ENCODE peak calls at places on chromosomes 6 and 20, in nine cellular contexts. Y is pancreas; R is esophagus squamous epithelium; G is fibroblast of lung; A is CD8-positive, alpha-beta memory T cell; B is neural progenitor cell; S is lung; V is right cardiac atrium; C is neuronal stem cell. H is an unnamed sample. For H3K9me3 and H3K4me1, the result is how much of the 10 kb centered on the place peaks cover.

GRCh38 chr6:127790571-127790970 is 110.3 kb downstream of the THEMIS start:
- DNase-seq in V (no peak), S (no peak), Y (no peak), G (no peak), A (no peak), C (no peak), R (no peak), B (no peak), H (no peak)

GRCh38 chr6:12103158-12103557 is 91.0 kb downstream of the HIVEP1 start:
- DNase-seq in A (no peak), C (no peak), B (no peak), G (no peak), R (no peak), S (no peak), V (no peak), Y (no peak), H (no peak)

GRCh38 chr6:169263836-169264608 is 10.4 kb upstream of the THBS2 start:
- DNase-seq in S (no peak), R (no peak), Y (peak), B (no peak), A (no peak), C (no peak), G (peak), V (peak), H (no peak)

GRCh38 chr6:40888456-40888990 is 150.5 kb downstream of the UNC5CL start:
- DNase-seq in Y (no peak), S (no peak), R (no peak), A (no peak), C (no peak), V (no peak), B (no peak), G (no peak), H (no peak)

GRCh38 chr6:131159578-131159977 is 24.3 kb downstream of the AKAP7 start:
- DNase-seq in Y (no peak), B (no peak), S (no peak), R (no peak), G (peak), A (no peak), V (no peak), C (no peak), H (no peak)

GRCh38 chr6:23454090-23454998 is 671.7 kb upstream of the NRSN1 start:
- DNase-seq in S (no peak), B (peak), G (peak), Y (no peak), V (no peak), C (no peak), A (no peak), R (no peak), H (no peak)

GRCh38 chr6:5199203-5200101 is 61.3 kb downstream of the LYRM4 start:
- DNase-seq in V (no peak), Y (no peak), A (no peak), B (no peak), R (no peak), S (no peak), G (no peak), C (no peak), H (no peak)

GRCh38 chr20:52971498-52972189 is 514 bp upstream of the TSHZ2 start:
- DNase-seq in G (no peak), Y (peak), V (no peak), R (no peak), A (no peak), B (no peak), S (no peak), C (no peak), H (no peak)

GRCh38 chr6:14635195-14635594 is 517.6 kb downstream of the CD83 start:
- DNase-seq in R (no peak), V (no peak), S (no peak), C (no peak), A (peak), Y (no peak), G (no peak), B (no peak), H (no peak)

GRCh38 chr6:5102266-5102970 is 17.3 kb downstream of the PPP1R3G start:
- DNase-seq in S (no peak), A (no peak), R (no peak), C (no peak), G (no peak), Y (no peak), B (no peak), V (no peak), H (no peak)

GRCh38 chr6:132041706-132042105 is 90.5 kb upstream of the CCN2 start:
- DNase-seq in G (peak), Y (no peak), S (no peak), C (no peak), V (no peak), R (no peak), B (no peak), A (no peak), H (no peak)

DNA sequence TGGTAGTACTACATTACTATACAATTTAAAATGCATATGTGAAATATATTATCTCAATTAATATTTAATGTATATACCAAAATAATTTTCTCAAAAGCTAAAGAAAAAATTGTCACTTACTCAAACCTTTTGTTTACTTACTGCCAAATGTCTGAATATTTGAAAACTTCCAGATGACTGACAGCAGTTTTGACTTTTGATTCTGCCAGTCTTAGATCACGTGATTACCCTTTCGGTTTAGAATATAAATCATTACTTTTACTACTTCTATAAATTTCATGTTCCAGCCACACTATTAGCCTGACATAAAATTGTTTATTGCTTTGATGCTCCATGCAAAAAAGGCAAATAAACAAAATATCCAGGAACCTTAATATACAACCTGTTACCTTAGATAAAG is 680.7 kb upstream of the ID4 start:
- DNase-seq in Y (no peak), B (no peak), C (no peak), G (no peak), R (no peak), A (no peak), V (no peak), S (no peak), H (no peak)
- H3K9me3 ChIP-seq in Y (under half), B (under half), C (under half), G (under half), R (under half), A (under half), V (under half), S (under half), H (under half)

GRCh38 chr20:4812641-4813075 is 90.9 kb downstream of the PRND start:
- DNase-seq in S (no peak), A (no peak), Y (no peak), B (no peak), G (no peak), C (no peak), V (no peak), R (no peak), H (no peak)
- H3K4me1 ChIP-seq in S (under half), A (half or more), Y (under half), B (under half), G (under half), C (under half), V (under half), R (half or more), H (under half)

GRCh38 chr20:25247100-25247665 is 702 bp upstream of the PYGB start:
- DNase-seq in C (peak), R (no peak), V (peak), A (no peak), G (peak), Y (peak), B (peak), S (peak), H (peak)
- H3K27ac ChIP-seq in C (no peak), R (peak), V (peak), A (peak), G (peak), Y (peak), B (no peak), S (peak), H (no peak)

GRCh38 chr20:63962426-63963347 is 6.5 kb upstream of the UCKL1 start:
- DNase-seq in C (no peak), V (peak), B (no peak), G (no peak), S (no peak), Y (peak), A (no peak), R (no peak), H (no peak)

GRCh38 chr20:63964412-63964811 is 5.3 kb downstream of the ZNF512B start:
- DNase-seq in B (no peak), A (no peak), G (no peak), C (no peak), S (no peak), Y (peak), R (no peak), V (peak), H (no peak)

GRCh38 chr20:63961664-63962425 is 5.6 kb upstream of the UCKL1 start:
- DNase-seq in V (peak), C (no peak), G (no peak), R (no peak), A (no peak), Y (peak), B (no peak), S (no peak), H (no peak)

GRCh38 chr20:63963784-63964301 is 5.9 kb downstream of the ZNF512B start:
- DNase-seq in B (no peak), V (peak), G (no peak), S (no peak), Y (peak), R (no peak), A (no peak), C (no peak), H (no peak)

DNA sequence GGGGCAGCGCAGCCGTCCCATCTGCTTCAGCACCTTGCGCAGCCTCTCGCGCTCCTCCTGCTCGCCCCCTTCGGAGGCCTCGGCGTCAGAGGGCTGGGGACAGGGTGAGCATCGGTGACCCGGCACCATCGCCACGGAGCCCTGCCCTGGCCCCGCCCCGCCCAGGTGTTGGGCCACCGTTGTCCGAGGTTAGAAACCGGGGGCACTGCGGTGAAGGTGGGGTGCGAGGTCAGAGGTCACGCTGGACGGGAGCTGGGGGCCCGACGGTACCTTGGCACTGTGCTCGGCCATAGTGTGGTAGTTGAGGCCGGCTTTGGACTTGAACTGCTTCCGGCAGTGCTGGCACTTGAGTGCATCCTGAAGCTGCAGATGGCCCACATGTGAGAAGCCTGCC is 6.4 kb downstream of the ZNF512B start:
- DNase-seq in B (no peak), A (no peak), S (no peak), R (no peak), V (peak), C (no peak), G (no peak), Y (peak), H (no peak)
- H3K9me3 ChIP-seq in B (under half), A (under half), S (under half), R (under half), V (under half), C (under half), G (under half), Y (under half), H (under half)

GRCh38 chr6:170291271-170292110 is 613 bp upstream of the DLL1 start:
- DNase-seq in R (no peak), V (peak), C (peak), B (peak), S (no peak), A (peak), G (no peak), Y (peak), H (peak)
- H3K4me1 ChIP-seq in R (half or more), V (under half), C (half or more), B (half or more), S (under half), A (under half), G (under half), Y (under half), H (under half)

H was measured in endodermal cell.